ENCODE peak calls at places on chromosomes 11 and 22, in four cellular contexts. P, R, E and F are unnamed samples.

GRCh38 chr11:111514216-111515031 is at the start of gene HOATZ:
- DNase-seq in E (peak; percentile 23), R (no peak), P (no peak), F (no peak)

GRCh38 chr22:45212992-45213751 is 27.5 kb downstream of the KIAA0930 start:
- DNase-seq in R (no peak), E (peak; percentile 53), P (no peak), F (no peak)

GRCh38 chr22:44661659-44662569 is 40.1 kb upstream of the PRR5 start:
- DNase-seq in E (no peak), R (no peak), P (no peak), F (no peak)

GRCh38 chr11:64088159-64089026 is 52.7 kb downstream of the FLRT1 start:
- DNase-seq in E (no peak), P (no peak), R (no peak), F (no peak)

GRCh38 chr22:25420925-25421904 is 143.3 kb upstream of the GRK3 start:
- DNase-seq in P (no peak), E (no peak), R (no peak), F (no peak)

GRCh38 chr11:61949169-61950034 is 749 bp upstream of the BEST1 start:
- DNase-seq in R (no peak), P (no peak), E (peak; percentile 97), F (no peak)

GRCh38 chr11:798093-798713 is at the start of gene SLC25A22:
- DNase-seq in E (peak; percentile 60), R (peak; percentile 53), P (peak; percentile 84), F (peak; percentile 84)

GRCh38 chr11:33507967-33508366 is 192.7 kb downstream of the C11orf91 start:
- DNase-seq in R (no peak), E (peak; percentile 86), P (no peak), F (no peak)

GRCh38 chr11:121067912-121068652 is 33.0 kb upstream of the TECTA start:
- DNase-seq in E (no peak), P (no peak), R (no peak), F (no peak)

GRCh38 chr11:133901999-133902398 is 54.8 kb downstream of the IGSF9B start:
- DNase-seq in P (no peak), E (no peak), R (no peak), F (no peak)

GRCh38 chr22:30020511-30020910 is 59.8 kb upstream of the HORMAD2 start:
- DNase-seq in E (no peak), R (no peak), P (no peak), F (no peak)

GRCh38 chr22:22906907-22907550 is 19.4 kb downstream of the IGLL5 start:
- DNase-seq in R (no peak), P (no peak), E (no peak), F (no peak)

GRCh38 chr11:36724742-36725387 is 126.8 kb upstream of the RAG2 start:
- DNase-seq in E (no peak), P (no peak), R (no peak), F (no peak)

GRCh38 chr11:102592634-102593581 is 32.2 kb downstream of the MMP20 start:
- DNase-seq in R (no peak), E (no peak), P (no peak), F (no peak)

GRCh38 chr11:60765355-60765754 is 8.7 kb downstream of the MS4A15 start:
- DNase-seq in R (no peak), P (no peak), E (peak; percentile 49), F (no peak)

GRCh38 chr11:104852811-104853210 is 45.4 kb downstream of the CASP12 start:
- DNase-seq in E (no peak), P (no peak), R (no peak), F (no peak)

GRCh38 chr11:14418801-14419417 is 59.9 kb upstream of the RRAS2 start:
- DNase-seq in E (peak; percentile 30), R (no peak), P (no peak), F (no peak)

GRCh38 chr11:66509131-66509561 is 1.3 kb upstream of the BBS1 start:
- DNase-seq in P (no peak), E (peak; percentile 19), R (no peak), F (no peak)

GRCh38 chr11:13053255-13053917 is 44.3 kb downstream of the RASSF10 start:
- DNase-seq in P (no peak), E (no peak), R (no peak), F (no peak)